ENCODE peak calls at places on chromosome 5, in ten cellular contexts. Z, X, O, I, M, T, K, R, W and A are unnamed samples.

GRCh38 chr5:130520211-130520610 is 615.9 kb downstream of the CHSY3 start:
- DNase-seq in Z (no peak), X (no peak), O (no peak), I (no peak), M (no peak), T (no peak), K (no peak), R (no peak), W (peak), A (no peak)

GRCh38 chr5:77843570-77844407 is 67.7 kb upstream of the TBCA start:
- DNase-seq in Z (no peak), X (no peak), O (no peak), I (no peak), M (no peak), T (no peak), K (no peak), R (peak), W (peak), A (no peak)

GRCh38 chr5:53980061-53980460 is 330.3 kb downstream of the ARL15 start:
- DNase-seq in Z (no peak), X (no peak), O (no peak), I (no peak), M (no peak), T (no peak), K (no peak), R (no peak), W (no peak), A (no peak)

GRCh38 chr5:146825033-146825432 is 53.5 kb downstream of the PPP2R2B start:
- DNase-seq in Z (peak), X (no peak), O (no peak), I (peak), M (no peak), T (no peak), K (no peak), R (no peak), W (peak), A (no peak)

GRCh38 chr5:149837680-149838269 is 106.8 kb downstream of the PDE6A start:
- DNase-seq in Z (peak), X (no peak), O (peak), I (peak), M (peak), T (no peak), K (no peak), R (peak), W (peak), A (peak)

GRCh38 chr5:172530835-172531703 is 76.7 kb upstream of the SH3PXD2B start:
- DNase-seq in Z (no peak), X (no peak), O (no peak), I (no peak), M (no peak), T (no peak), K (no peak), R (no peak), W (no peak), A (no peak)

GRCh38 chr5:172712610-172713009 is 58.4 kb downstream of the DUSP1 start:
- DNase-seq in Z (no peak), X (no peak), O (no peak), I (no peak), M (no peak), T (no peak), K (no peak), R (no peak), W (no peak), A (no peak)

GRCh38 chr5:169545762-169546161 is 37.8 kb upstream of the SPDL1 start:
- DNase-seq in Z (peak), X (no peak), O (no peak), I (peak), M (no peak), T (no peak), K (no peak), R (no peak), W (no peak), A (no peak)

GRCh38 chr5:37015795-37016666 is 139.5 kb downstream of the NIPBL start:
- DNase-seq in Z (peak), X (no peak), O (no peak), I (peak), M (no peak), T (no peak), K (no peak), R (no peak), W (no peak), A (no peak)

GRCh38 chr5:124580925-124581821 is 165.3 kb downstream of the ZNF608 start:
- DNase-seq in Z (no peak), X (no peak), O (no peak), I (no peak), M (peak), T (no peak), K (no peak), R (no peak), W (peak), A (peak)

GRCh38 chr5:175893466-175893865 is 22.1 kb downstream of the CPLX2 start:
- DNase-seq in Z (no peak), X (no peak), O (peak), I (no peak), M (no peak), T (no peak), K (no peak), R (no peak), W (no peak), A (no peak)

GRCh38 chr5:132648355-132648754 is 9.6 kb upstream of the IL13 start:
- DNase-seq in Z (no peak), X (no peak), O (no peak), I (no peak), M (no peak), T (no peak), K (no peak), R (no peak), W (no peak), A (no peak)

GRCh38 chr5:66829826-66830225 is 233.6 kb downstream of the MAST4 start:
- DNase-seq in Z (peak), X (no peak), O (no peak), I (peak), M (no peak), T (no peak), K (no peak), R (no peak), W (peak), A (no peak)

GRCh38 chr5:92329759-92330158 is 946.6 kb upstream of the ARRDC3 start:
- DNase-seq in Z (no peak), X (no peak), O (no peak), I (no peak), M (no peak), T (no peak), K (no peak), R (no peak), W (no peak), A (no peak)

GRCh38 chr5:142881076-142881466 is 110.9 kb downstream of the ARHGAP26 start:
- DNase-seq in Z (peak), X (no peak), O (no peak), I (peak), M (no peak), T (no peak), K (peak), R (no peak), W (peak), A (no peak)

GRCh38 chr5:153831976-153832375 is 206.7 kb downstream of the FAM114A2 start:
- DNase-seq in Z (peak), X (no peak), O (no peak), I (peak), M (no peak), T (no peak), K (no peak), R (no peak), W (peak), A (no peak)

GRCh38 chr5:140480310-140481014 is 67.0 kb upstream of the EIF4EBP3 start:
- DNase-seq in Z (peak), X (no peak), O (no peak), I (peak), M (no peak), T (no peak), K (no peak), R (no peak), W (no peak), A (no peak)

GRCh38 chr5:17282283-17283120 is 65.1 kb downstream of the BASP1 start:
- DNase-seq in Z (no peak), X (no peak), O (no peak), I (no peak), M (no peak), T (no peak), K (peak), R (no peak), W (no peak), A (peak)

GRCh38 chr5:134136771-134137170 is 22.3 kb downstream of the TCF7 start:
- DNase-seq in Z (no peak), X (no peak), O (no peak), I (no peak), M (peak), T (peak), K (no peak), R (no peak), W (no peak), A (peak)

GRCh38 chr5:127077346-127077745 is 4.0 kb upstream of the C5orf63 start:
- DNase-seq in Z (no peak), X (no peak), O (no peak), I (no peak), M (no peak), T (no peak), K (no peak), R (no peak), W (no peak), A (no peak)

GRCh38 chr5:155728146-155728856 is 598.7 kb upstream of the SGCD start:
- DNase-seq in Z (peak), X (no peak), O (peak), I (peak), M (peak), T (no peak), K (no peak), R (peak), W (peak), A (peak)

GRCh38 chr5:116696356-116696755 is 121.7 kb upstream of the SEMA6A start:
- DNase-seq in Z (no peak), X (no peak), O (no peak), I (no peak), M (no peak), T (no peak), K (no peak), R (no peak), W (peak), A (no peak)

GRCh38 chr5:35061216-35061615 is 13.5 kb upstream of the AGXT2 start:
- DNase-seq in Z (peak), X (no peak), O (no peak), I (peak), M (no peak), T (no peak), K (no peak), R (no peak), W (no peak), A (no peak)

GRCh38 chr5:10329808-10330481 is 22.2 kb upstream of the CMBL start:
- DNase-seq in Z (peak), X (no peak), O (no peak), I (peak), M (peak), T (no peak), K (no peak), R (peak), W (no peak), A (no peak)

GRCh38 chr5:151087475-151087874 is 6.6 kb upstream of the TNIP1 start:
- DNase-seq in Z (no peak), X (no peak), O (no peak), I (peak), M (no peak), T (no peak), K (no peak), R (no peak), W (no peak), A (no peak)

GRCh38 chr5:129171194-129171944 is 76.8 kb downstream of the ISOC1 start:
- DNase-seq in Z (no peak), X (no peak), O (no peak), I (no peak), M (no peak), T (no peak), K (no peak), R (no peak), W (peak), A (no peak)

GRCh38 chr5:53406630-53407316 is 73.7 kb upstream of the FST start:
- DNase-seq in Z (peak), X (no peak), O (no peak), I (peak), M (no peak), T (no peak), K (no peak), R (no peak), W (no peak), A (no peak)

GRCh38 chr5:171534009-171534895 is 114.8 kb downstream of the FGF18 start:
- DNase-seq in Z (no peak), X (no peak), O (no peak), I (no peak), M (peak), T (no peak), K (no peak), R (no peak), W (no peak), A (no peak)